ENCODE peak calls at places on chromosomes 16 and 17, in ten cellular contexts. O is effector memory CD4-positive, alpha-beta T cell; W is cardiac fibroblast; G is CD4-positive, alpha-beta memory T cell; I is suprapubic skin; L is A549; T is body of pancreas; Q is colonic mucosa; B is bronchial epithelial cell; D is right lobe of liver. U is an unnamed sample.
A peak's percentile ranks its signal among the peaks of the same experiment; 100 is the strongest.

GRCh38 chr17:19013226-19013625 is 8.7 kb upstream of the FAM83G start:
- DNase-seq in O (no peak), W (no peak), G (no peak), I (no peak), L (no peak), T (no peak), Q (no peak), B (no peak), D (peak; percentile 30), U (no peak)

GRCh38 chr17:78997231-78997741 is 12.3 kb downstream of the CANT1 start:
- DNase-seq in O (no peak), W (no peak), G (no peak), I (peak; percentile 61), L (no peak), T (no peak), Q (peak; percentile 32), B (no peak), D (peak; percentile 39), U (no peak)

GRCh38 chr17:74712756-74713155 is at the start of gene CD300LF:
- DNase-seq in O (no peak), W (no peak), G (no peak), I (no peak), L (no peak), T (no peak), Q (peak; percentile 22), B (no peak), D (no peak), U (no peak)

GRCh38 chr17:30021708-30022317 is 80.4 kb downstream of the EFCAB5 start:
- DNase-seq in O (peak; percentile 14), W (peak; percentile 73), G (peak; percentile 46), I (no peak), L (peak; percentile 65), T (peak; percentile 36), Q (peak; percentile 32), B (peak; percentile 63), D (no peak), U (peak; percentile 66)

GRCh38 chr16:67926181-67926742 is 5.4 kb downstream of the CTRL start:
- DNase-seq in O (no peak), W (peak; percentile 63), G (no peak), I (no peak), L (no peak), T (peak; percentile 91), Q (no peak), B (peak; percentile 75), D (no peak), U (peak; percentile 89)

GRCh38 chr16:78648517-78648916 is 549.1 kb downstream of the WWOX start:
- DNase-seq in O (no peak), W (peak; percentile 17), G (no peak), I (no peak), L (no peak), T (no peak), Q (no peak), B (no peak), D (no peak), U (no peak)

GRCh38 chr16:67399218-67399733 is 6.0 kb upstream of the TPPP3 start:
- DNase-seq in O (no peak), W (no peak), G (no peak), I (peak; percentile 72), L (peak; percentile 37), T (peak; percentile 47), Q (peak; percentile 53), B (no peak), D (peak; percentile 54), U (peak; percentile 54)

GRCh38 chr16:5056347-5056746 is 9.4 kb downstream of the C16orf89 start:
- DNase-seq in O (no peak), W (peak; percentile 43), G (peak; percentile 15), I (no peak), L (peak; percentile 53), T (no peak), Q (peak; percentile 46), B (peak; percentile 29), D (no peak), U (peak; percentile 63)

GRCh38 chr16:87608400-87608985 is 6.2 kb downstream of the JPH3 start:
- DNase-seq in O (no peak), W (peak; percentile 68), G (peak; percentile 25), I (no peak), L (peak; percentile 53), T (peak; percentile 50), Q (peak; percentile 40), B (peak; percentile 14), D (no peak), U (peak; percentile 55)

GRCh38 chr16:914453-914852 is 56.3 kb downstream of the LMF1 start:
- DNase-seq in O (no peak), W (peak; percentile 1), G (no peak), I (no peak), L (peak; percentile 15), T (no peak), Q (no peak), B (peak; percentile 6), D (no peak), U (peak; percentile 24)

GRCh38 chr16:22672830-22673210 is 141.1 kb upstream of the HS3ST2 start:
- DNase-seq in O (no peak), W (no peak), G (no peak), I (no peak), L (no peak), T (no peak), Q (no peak), B (no peak), D (no peak), U (no peak)

GRCh38 chr16:80377621-80378020 is 163.2 kb upstream of the DYNLRB2 start:
- DNase-seq in O (no peak), W (no peak), G (no peak), I (no peak), L (no peak), T (no peak), Q (no peak), B (no peak), D (no peak), U (no peak)
- H3K4me3 ChIP-seq in O (no peak overlapping the region), W (no peak overlapping the region), G (no peak overlapping the region), I (no peak overlapping the region), L (no peak overlapping the region), T (no peak overlapping the region), Q (no peak overlapping the region), B (no peak overlapping the region), D (no peak overlapping the region), U (no peak overlapping the region)

GRCh38 chr16:14490281-14490680 is 139.8 kb downstream of the PARN start:
- DNase-seq in O (no peak), W (no peak), G (no peak), I (no peak), L (no peak), T (peak; percentile 47), Q (no peak), B (no peak), D (peak; percentile 61), U (no peak)
- H3K4me3 ChIP-seq in O (no peak overlapping the region), W (no peak overlapping the region), G (no peak overlapping the region), I (no peak overlapping the region), L (no peak overlapping the region), T (no peak overlapping the region), Q (no peak overlapping the region), B (no peak overlapping the region), D (no peak overlapping the region), U (no peak overlapping the region)

DNA sequence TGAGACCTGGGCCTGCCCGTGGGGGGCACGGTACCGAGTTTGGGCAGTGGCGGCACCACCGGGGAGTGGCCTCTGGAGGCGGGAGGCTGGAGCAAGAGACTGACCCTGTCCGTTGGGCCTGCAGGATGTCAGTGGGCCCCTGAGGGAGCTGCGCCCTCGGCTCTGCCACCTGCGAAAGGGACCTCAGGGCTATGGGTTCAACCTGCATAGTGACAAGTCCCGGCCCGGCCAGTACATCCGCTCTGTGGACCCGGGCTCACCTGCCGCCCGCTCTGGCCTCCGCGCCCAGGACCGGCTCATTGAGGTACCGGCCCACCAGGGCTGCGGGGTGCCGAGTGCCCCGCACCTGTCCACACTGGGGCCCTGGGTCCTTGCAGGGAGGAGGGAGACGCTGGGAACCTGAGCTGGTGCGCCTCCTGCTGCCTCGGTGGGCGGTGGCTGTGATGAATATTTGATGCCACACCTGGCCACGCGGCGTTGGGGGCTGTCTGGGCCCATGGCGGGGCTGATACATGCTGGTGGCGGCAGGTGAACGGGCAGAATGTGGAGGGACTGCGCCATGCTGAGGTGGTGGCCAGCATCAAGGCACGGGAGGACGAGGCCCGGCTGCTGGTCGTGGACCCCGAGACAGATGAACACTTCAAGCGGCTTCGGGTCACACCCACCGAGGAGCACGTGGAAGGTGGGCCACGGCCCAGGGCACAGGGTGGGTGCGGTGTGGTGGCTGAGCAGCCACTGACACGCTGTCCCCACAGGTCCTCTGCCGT is 9.7 kb downstream of the NHERF2 start:
- DNase-seq in O (no peak), W (no peak), G (no peak), I (no peak), L (no peak), T (no peak), Q (no peak), B (no peak), D (peak; percentile 72), U (no peak)
- H3K4me3 ChIP-seq in O (no peak overlapping the region), W (peak overlapping the region; percentile 21), G (no peak overlapping the region), I (peak overlapping the region; percentile 35), L (no peak overlapping the region), T (no peak overlapping the region), Q (no peak overlapping the region), B (no peak overlapping the region), D (peak overlapping the region; percentile 74), U (no peak overlapping the region)

GRCh38 chr16:50371036-50371716 is 2.4 kb upstream of the BRD7 start:
- DNase-seq in O (no peak), W (no peak), G (no peak), I (no peak), L (no peak), T (no peak), Q (no peak), B (no peak), D (no peak), U (no peak)

GRCh38 chr16:50368410-50369132 is at the start of gene BRD7:
- DNase-seq in O (peak; percentile 60), W (peak; percentile 43), G (peak; percentile 73), I (no peak), L (peak; percentile 54), T (peak; percentile 57), Q (peak; percentile 48), B (no peak), D (peak; percentile 74), U (peak; percentile 82)

GRCh38 chr16:50367777-50368409 is 895 bp downstream of the BRD7 start:
- DNase-seq in O (no peak), W (peak; percentile 30), G (no peak), I (no peak), L (no peak), T (no peak), Q (no peak), B (peak; percentile 70), D (no peak), U (no peak)

GRCh38 chr16:50371936-50372595 is 3.3 kb upstream of the BRD7 start:
- DNase-seq in O (no peak), W (peak; percentile 27), G (no peak), I (no peak), L (no peak), T (peak; percentile 30), Q (no peak), B (no peak), D (no peak), U (no peak)

GRCh38 chr16:50369133-50369804 is 481 bp upstream of the BRD7 start:
- DNase-seq in O (no peak), W (no peak), G (no peak), I (no peak), L (no peak), T (no peak), Q (no peak), B (no peak), D (no peak), U (no peak)
- H3K4me3 ChIP-seq in O (peak overlapping the region; percentile 57), W (peak overlapping the region; percentile 47), G (peak overlapping the region; percentile 21), I (peak overlapping the region; percentile 93), L (peak overlapping the region; percentile 100), T (no peak overlapping the region), Q (peak overlapping the region; percentile 25), B (peak overlapping the region; percentile 20), D (peak overlapping the region; percentile 86), U (peak overlapping the region; percentile 97)

GRCh38 chr17:13582776-13583414 is 18.8 kb downstream of the HS3ST3A1 start:
- DNase-seq in O (no peak), W (no peak), G (no peak), I (no peak), L (no peak), T (no peak), Q (no peak), B (no peak), D (no peak), U (no peak)
- H3K4me3 ChIP-seq in O (no peak overlapping the region), W (no peak overlapping the region), G (no peak overlapping the region), I (no peak overlapping the region), L (no peak overlapping the region), T (no peak overlapping the region), Q (no peak overlapping the region), B (no peak overlapping the region), D (no peak overlapping the region), U (no peak overlapping the region)

U was measured in A673.